ENCODE peak calls at places on chromosome 3, in eight cellular contexts. W is left ventricle myocardium inferior, F is GM23248, P is sciatic nerve, S is thoracic aorta, N is iPS-NIHi11, E is breast epithelium, U is BJ. L is an unnamed sample.

GRCh38 chr3:36166477-36166876 is 213.8 kb upstream of the STAC start:
- DNase-seq in N (no peak), E (no peak), U (peak; percentile 59), S (no peak), W (no peak), P (no peak), F (peak; percentile 91), L (no peak)

GRCh38 chr3:149581681-149582349 is 76.0 kb downstream of the WWTR1 start:
- DNase-seq in W (no peak), S (no peak), N (peak; percentile 36), P (no peak), E (peak; percentile 68), F (peak; percentile 95), U (peak; percentile 46), L (no peak)

GRCh38 chr3:122496529-122496928 is 18.2 kb downstream of the KPNA1 start:
- DNase-seq in U (no peak), F (no peak), E (no peak), N (no peak), W (no peak), P (no peak), S (no peak), L (no peak)

GRCh38 chr3:135924506-135924905 is 41.0 kb upstream of the PPP2R3A start:
- DNase-seq in F (no peak), P (no peak), N (no peak), S (no peak), W (no peak), E (no peak), U (no peak), L (no peak)

GRCh38 chr3:11530153-11530721 is 113.5 kb downstream of the VGLL4 start:
- DNase-seq in S (no peak), F (peak; percentile 85), N (no peak), U (peak; percentile 80), E (peak; percentile 58), P (no peak), W (peak; percentile 67), L (no peak)

GRCh38 chr3:180278583-180279188 is 241.9 kb upstream of the PEX5L start:
- DNase-seq in U (no peak), N (no peak), W (no peak), S (no peak), F (no peak), P (no peak), E (no peak), L (no peak)

GRCh38 chr3:127441764-127442163 is 148.8 kb downstream of the TPRA1 start:
- DNase-seq in N (no peak), F (no peak), P (peak; percentile 17), E (no peak), U (no peak), W (no peak), S (no peak), L (peak; percentile 64)

GRCh38 chr3:108513961-108514360 is 3.6 kb upstream of the MYH15 start:
- DNase-seq in N (no peak), U (no peak), P (no peak), F (peak; percentile 42), S (no peak), W (no peak), E (no peak), L (no peak)

GRCh38 chr3:74127261-74127660 is 487.2 kb downstream of the CNTN3 start:
- DNase-seq in N (no peak), E (no peak), U (no peak), W (no peak), F (no peak), S (no peak), P (no peak), L (no peak)